ENCODE peak calls at places on chromosomes 16 and 17, in nine cellular contexts. P is CD8-positive, alpha-beta T cell; E is body of pancreas; Y is breast epithelium; U is CD4-positive, CD25-positive, alpha-beta regulatory T cell; N is upper lobe of left lung; O is H9; J is cardiac muscle cell; A is uterus. I is an unnamed sample.

GRCh38 chr17:81403671-81404534 is 8.6 kb downstream of the BAHCC1 start:
- DNase-seq in P (no peak), E (no peak), Y (no peak), U (no peak), N (peak; percentile 88), O (no peak), J (no peak), A (peak; percentile 79), I (no peak)

GRCh38 chr17:73293480-73293911 is 18.3 kb downstream of the CDC42EP4 start:
- DNase-seq in P (no peak), E (peak; percentile 94), Y (peak; percentile 88), U (no peak), N (no peak), O (no peak), J (peak; percentile 83), A (peak; percentile 87), I (no peak)

GRCh38 chr16:782766-783403 is 5.3 kb downstream of the RPUSD1 start:
- DNase-seq in P (no peak), E (no peak), Y (no peak), U (no peak), N (no peak), O (no peak), J (no peak), A (no peak), I (no peak)

GRCh38 chr16:19114359-19115147 is 789 bp downstream of the ITPRIPL2 start:
- DNase-seq in P (no peak), E (peak; percentile 68), Y (peak; percentile 68), U (no peak), N (peak; percentile 91), O (peak; percentile 79), J (peak; percentile 73), A (peak; percentile 76), I (no peak)

GRCh38 chr16:66416136-66416535 is 11.0 kb upstream of the BEAN1 start:
- DNase-seq in P (no peak), E (no peak), Y (no peak), U (no peak), N (no peak), O (no peak), J (no peak), A (no peak), I (no peak)

GRCh38 chr16:15983898-15984297 is 34.5 kb downstream of the ABCC1 start:
- DNase-seq in P (no peak), E (no peak), Y (no peak), U (no peak), N (no peak), O (no peak), J (no peak), A (no peak), I (no peak)

GRCh38 chr16:70649300-70649699 is 2.9 kb downstream of the IL34 start:
- DNase-seq in P (no peak), E (no peak), Y (no peak), U (no peak), N (no peak), O (no peak), J (no peak), A (no peak), I (no peak)

GRCh38 chr17:83078378-83079339 is 750 bp upstream of the METRNL start:
- DNase-seq in P (no peak), E (peak; percentile 35), Y (peak; percentile 43), U (no peak), N (peak; percentile 91), O (no peak), J (no peak), A (no peak), I (no peak)

GRCh38 chr16:72536673-72537435 is 364.9 kb upstream of the PMFBP1 start:
- DNase-seq in P (no peak), E (no peak), Y (no peak), U (no peak), N (no peak), O (no peak), J (peak; percentile 21), A (no peak), I (no peak)

DNA sequence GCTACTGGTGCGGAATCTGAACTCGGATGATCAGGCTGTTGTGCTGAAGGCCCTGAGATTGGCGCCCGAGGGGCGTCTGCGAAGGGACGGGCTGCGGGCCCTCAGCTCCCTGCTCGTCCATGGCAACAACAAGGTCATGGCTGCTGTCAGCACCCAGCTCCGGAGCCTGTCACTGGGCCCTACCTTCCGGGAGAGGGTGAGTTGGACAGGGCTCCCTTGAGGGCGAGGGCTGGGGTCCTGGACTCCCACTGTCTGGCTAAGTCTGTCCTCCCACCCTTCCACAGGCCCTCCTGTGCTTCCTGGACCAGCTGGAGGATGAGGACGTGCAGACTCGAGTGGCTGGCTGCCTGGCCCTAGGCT is 16.7 kb upstream of the CTCF start:
- DNase-seq in P (no peak), E (no peak), Y (no peak), U (no peak), N (no peak), O (no peak), J (no peak), A (no peak), I (no peak)
- H3K4me1 ChIP-seq in P (peaks cover 43% of the 10 kb centered on the region), E (peaks cover 38% of the 10 kb centered on the region), Y (no peaks in the 10 kb centered on the region), U (peaks cover 36% of the 10 kb centered on the region), N (peaks cover 71% of the 10 kb centered on the region), O (no peaks in the 10 kb centered on the region), J (no peaks in the 10 kb centered on the region), A (no peaks in the 10 kb centered on the region), I (peaks cover 38% of the 10 kb centered on the region)

DNA sequence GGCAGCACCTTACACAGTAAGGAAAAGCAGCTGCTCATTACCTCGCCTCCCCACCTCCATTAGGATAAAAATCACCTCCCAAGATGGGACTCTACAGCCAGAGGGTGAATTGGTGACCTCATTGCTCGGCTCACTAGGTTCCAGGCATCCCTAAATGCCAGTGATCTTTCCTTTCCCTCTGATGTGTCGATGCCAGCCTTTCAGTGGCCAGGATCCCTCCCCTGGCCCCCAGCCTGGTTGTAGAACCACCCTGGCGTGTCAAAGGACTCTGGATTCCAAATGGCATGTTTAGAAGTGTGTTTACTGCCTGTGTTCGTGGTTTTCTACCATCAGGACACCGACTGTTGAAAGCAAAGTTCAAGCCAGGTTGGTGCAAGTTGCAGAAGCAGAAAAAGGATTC is 72.1 kb upstream of the LYRM9 start:
- DNase-seq in P (no peak), E (no peak), Y (no peak), U (no peak), N (no peak), O (no peak), J (no peak), A (no peak), I (no peak)
- H3K4me1 ChIP-seq in P (no peaks in the 10 kb centered on the region), E (peaks cover 43% of the 10 kb centered on the region), Y (no peaks in the 10 kb centered on the region), U (no peaks in the 10 kb centered on the region), N (no peaks in the 10 kb centered on the region), O (peaks cover 4% of the 10 kb centered on the region), J (peaks cover 37% of the 10 kb centered on the region), A (no peaks in the 10 kb centered on the region), I (no peaks in the 10 kb centered on the region)

GRCh38 chr16:21950782-21951521 is 2.2 kb upstream of the UQCRC2 start:
- DNase-seq in P (no peak), E (no peak), Y (no peak), U (peak; percentile 59), N (no peak), O (no peak), J (peak; percentile 50), A (no peak), I (no peak)

GRCh38 chr16:21952040-21952792 is 945 bp upstream of the UQCRC2 start:
- DNase-seq in P (peak; percentile 59), E (peak; percentile 60), Y (peak; percentile 35), U (peak; percentile 88), N (no peak), O (peak; percentile 81), J (peak; percentile 72), A (peak; percentile 58), I (peak; percentile 78)

GRCh38 chr16:21952793-21953540 is at the start of gene UQCRC2:
- DNase-seq in P (peak; percentile 82), E (peak; percentile 92), Y (peak; percentile 88), U (peak; percentile 95), N (peak; percentile 67), O (peak; percentile 89), J (peak; percentile 95), A (peak; percentile 84), I (peak; percentile 76)

GRCh38 chr16:21949713-21950260 is 3.4 kb upstream of the UQCRC2 start:
- DNase-seq in P (no peak), E (no peak), Y (no peak), U (peak; percentile 12), N (no peak), O (no peak), J (no peak), A (no peak), I (no peak)

DNA sequence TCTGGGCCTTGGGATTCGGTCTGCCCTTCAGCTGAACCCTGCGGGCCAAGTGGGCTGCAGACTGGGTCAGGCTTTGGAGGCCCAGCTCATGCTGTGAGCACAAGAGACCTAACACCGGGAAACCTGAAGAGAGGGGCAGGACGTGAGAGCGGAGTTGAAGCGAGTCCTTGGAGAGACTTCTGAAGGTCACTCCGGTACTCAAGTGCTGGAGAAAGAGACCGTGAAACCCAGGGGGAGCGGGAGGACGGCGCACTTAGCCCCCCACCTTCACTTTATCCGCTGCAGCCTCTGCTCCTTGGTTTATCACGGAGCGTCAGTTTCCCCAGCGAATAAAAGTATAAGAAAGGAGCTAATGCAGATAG is 361 bp downstream of the UQCRC2 start:
- DNase-seq in P (no peak), E (no peak), Y (no peak), U (no peak), N (peak; percentile 61), O (no peak), J (no peak), A (no peak), I (no peak)
- H3K4me1 ChIP-seq in P (peaks cover 36% of the 10 kb centered on the region), E (peaks cover 40% of the 10 kb centered on the region), Y (no peaks in the 10 kb centered on the region), U (peaks cover 67% of the 10 kb centered on the region), N (peaks cover 42% of the 10 kb centered on the region), O (no peaks in the 10 kb centered on the region), J (peaks cover 6% of the 10 kb centered on the region), A (no peaks in the 10 kb centered on the region), I (peaks cover 30% of the 10 kb centered on the region)

GRCh38 chr16:89357055-89357454 is 133.3 kb downstream of the ANKRD11 start:
- DNase-seq in P (no peak), E (no peak), Y (no peak), U (peak; percentile 62), N (no peak), O (peak; percentile 66), J (no peak), A (no peak), I (no peak)
- H3K4me1 ChIP-seq in P (peaks cover 89% of the 10 kb centered on the region), E (peaks cover 84% of the 10 kb centered on the region), Y (peaks cover 4% of the 10 kb centered on the region), U (peaks cover 93% of the 10 kb centered on the region), N (peaks cover 86% of the 10 kb centered on the region), O (peaks cover 19% of the 10 kb centered on the region), J (peaks cover 31% of the 10 kb centered on the region), A (no peaks in the 10 kb centered on the region), I (peaks cover 70% of the 10 kb centered on the region)

GRCh38 chr16:2043980-2044451 is 3.6 kb downstream of the NTHL1 start:
- DNase-seq in P (no peak), E (no peak), Y (no peak), U (no peak), N (peak; percentile 89), O (no peak), J (no peak), A (no peak), I (no peak)
- H3K4me1 ChIP-seq in P (peaks cover 17% of the 10 kb centered on the region), E (peaks cover 28% of the 10 kb centered on the region), Y (peaks cover 13% of the 10 kb centered on the region), U (peaks cover 18% of the 10 kb centered on the region), N (peaks cover 89% of the 10 kb centered on the region), O (peaks cover 3% of the 10 kb centered on the region), J (peaks cover 24% of the 10 kb centered on the region), A (no peaks in the 10 kb centered on the region), I (peaks cover 12% of the 10 kb centered on the region)

I was measured in naive thymus-derived CD4-positive, alpha-beta T cell.